ENCODE peak calls at places on chromosome 7, in six cellular contexts. One of them, this sample, is unnamed.

GRCh38 chr7:147584771-147585193 is 1005.8 kb upstream of the C7orf33 start:
- DNase-seq in A549: no peak
- DNase-seq in HTR-8/SVneo: no peak
- DNase-seq in RPMI7951: no peak
- DNase-seq in NCI-H1105: no peak
- DNase-seq in mesothelial cell of epicardium: no peak
- DNase-seq in this sample: no peak

GRCh38 chr7:133830081-133830480 is 297.1 kb upstream of the LRGUK start:
- DNase-seq in A549: no peak
- DNase-seq in HTR-8/SVneo: no peak
- DNase-seq in RPMI7951: no peak
- DNase-seq in NCI-H1105: no peak
- DNase-seq in mesothelial cell of epicardium: no peak
- DNase-seq in this sample: no peak

GRCh38 chr7:158946329-158946728 is 90.0 kb downstream of the DYNC2I1 start:
- DNase-seq in A549: no peak
- DNase-seq in HTR-8/SVneo: no peak
- DNase-seq in RPMI7951: no peak
- DNase-seq in NCI-H1105: no peak
- DNase-seq in mesothelial cell of epicardium: no peak
- DNase-seq in this sample: no peak

GRCh38 chr7:91193141-91193540 is 71.1 kb upstream of the FZD1 start:
- DNase-seq in A549: no peak
- DNase-seq in HTR-8/SVneo: no peak
- DNase-seq in RPMI7951: no peak
- DNase-seq in NCI-H1105: no peak
- DNase-seq in mesothelial cell of epicardium: no peak
- DNase-seq in this sample: no peak

GRCh38 chr7:45584261-45585210 is 10.4 kb downstream of the ADCY1 start:
- DNase-seq in A549: no peak
- DNase-seq in HTR-8/SVneo: no peak
- DNase-seq in RPMI7951: no peak
- DNase-seq in NCI-H1105: no peak
- DNase-seq in mesothelial cell of epicardium: no peak
- DNase-seq in this sample: no peak

GRCh38 chr7:116769541-116769940 is 92.8 kb upstream of the CAPZA2 start:
- DNase-seq in A549: no peak
- DNase-seq in HTR-8/SVneo: no peak
- DNase-seq in RPMI7951: no peak
- DNase-seq in NCI-H1105: no peak
- DNase-seq in mesothelial cell of epicardium: no peak
- DNase-seq in this sample: no peak

GRCh38 chr7:480531-481218 is 39.0 kb downstream of the PDGFA start:
- DNase-seq in A549: no peak
- DNase-seq in HTR-8/SVneo: no peak
- DNase-seq in RPMI7951: no peak
- DNase-seq in NCI-H1105: no peak
- DNase-seq in mesothelial cell of epicardium: no peak
- DNase-seq in this sample: no peak

GRCh38 chr7:2688409-2689342 is 674 bp downstream of the AMZ1 start:
- DNase-seq in A549: no peak
- DNase-seq in HTR-8/SVneo: no peak
- DNase-seq in RPMI7951: peak; percentile 95
- DNase-seq in NCI-H1105: no peak
- DNase-seq in mesothelial cell of epicardium: no peak
- DNase-seq in this sample: no peak

GRCh38 chr7:29007127-29007526 is 49.0 kb upstream of the TRIL start:
- DNase-seq in A549: no peak
- DNase-seq in HTR-8/SVneo: no peak
- DNase-seq in RPMI7951: no peak
- DNase-seq in NCI-H1105: no peak
- DNase-seq in mesothelial cell of epicardium: no peak
- DNase-seq in this sample: no peak

GRCh38 chr7:157657741-157658740 is 321.2 kb downstream of the DNAJB6 start:
- DNase-seq in A549: no peak
- DNase-seq in HTR-8/SVneo: no peak
- DNase-seq in RPMI7951: no peak
- DNase-seq in NCI-H1105: no peak
- DNase-seq in mesothelial cell of epicardium: no peak
- DNase-seq in this sample: peak; percentile 10

GRCh38 chr7:108235451-108236061 is 105.4 kb upstream of the LAMB4 start:
- DNase-seq in A549: no peak
- DNase-seq in HTR-8/SVneo: no peak
- DNase-seq in RPMI7951: no peak
- DNase-seq in NCI-H1105: no peak
- DNase-seq in mesothelial cell of epicardium: no peak
- DNase-seq in this sample: no peak

GRCh38 chr7:55420535-55420934 is 55.4 kb downstream of the LANCL2 start:
- DNase-seq in A549: no peak
- DNase-seq in HTR-8/SVneo: no peak
- DNase-seq in RPMI7951: peak; percentile 37
- DNase-seq in NCI-H1105: no peak
- DNase-seq in mesothelial cell of epicardium: no peak
- DNase-seq in this sample: no peak

GRCh38 chr7:99560834-99561734 is 2.6 kb downstream of the ZNF655 start:
- DNase-seq in A549: no peak
- DNase-seq in HTR-8/SVneo: no peak
- DNase-seq in RPMI7951: no peak
- DNase-seq in NCI-H1105: no peak
- DNase-seq in mesothelial cell of epicardium: no peak
- DNase-seq in this sample: no peak

GRCh38 chr7:4191046-4191445 is 491.0 kb upstream of the FOXK1 start:
- DNase-seq in A549: no peak
- DNase-seq in HTR-8/SVneo: no peak
- DNase-seq in RPMI7951: no peak
- DNase-seq in NCI-H1105: no peak
- DNase-seq in mesothelial cell of epicardium: no peak
- DNase-seq in this sample: no peak

GRCh38 chr7:158583143-158583542 is 4.5 kb downstream of the PTPRN2 start:
- DNase-seq in A549: no peak
- DNase-seq in HTR-8/SVneo: no peak
- DNase-seq in RPMI7951: no peak
- DNase-seq in NCI-H1105: no peak
- DNase-seq in mesothelial cell of epicardium: no peak
- DNase-seq in this sample: no peak

GRCh38 chr7:128799451-128799850 is 7.7 kb downstream of the CCDC136 start:
- DNase-seq in A549: no peak
- DNase-seq in HTR-8/SVneo: no peak
- DNase-seq in RPMI7951: no peak
- DNase-seq in NCI-H1105: no peak
- DNase-seq in mesothelial cell of epicardium: no peak
- DNase-seq in this sample: peak; percentile 64

GRCh38 chr7:20484366-20484765 is 131.1 kb upstream of the ABCB5 start:
- DNase-seq in A549: no peak
- DNase-seq in HTR-8/SVneo: no peak
- DNase-seq in RPMI7951: no peak
- DNase-seq in NCI-H1105: no peak
- DNase-seq in mesothelial cell of epicardium: no peak
- DNase-seq in this sample: no peak

GRCh38 chr7:5622286-5622685 is 159.2 kb downstream of the RNF216 start:
- DNase-seq in A549: no peak
- DNase-seq in HTR-8/SVneo: no peak
- DNase-seq in RPMI7951: no peak
- DNase-seq in NCI-H1105: no peak
- DNase-seq in mesothelial cell of epicardium: no peak
- DNase-seq in this sample: no peak

GRCh38 chr7:155153676-155154075 is 83.6 kb downstream of the HTR5A start:
- DNase-seq in A549: no peak
- DNase-seq in HTR-8/SVneo: no peak
- DNase-seq in RPMI7951: no peak
- DNase-seq in NCI-H1105: no peak
- DNase-seq in mesothelial cell of epicardium: no peak
- DNase-seq in this sample: no peak

GRCh38 chr7:131653418-131654248 is 97.2 kb upstream of the PODXL start:
- DNase-seq in A549: peak; percentile 59
- DNase-seq in HTR-8/SVneo: peak; percentile 52
- DNase-seq in RPMI7951: peak; percentile 82
- DNase-seq in NCI-H1105: no peak
- DNase-seq in mesothelial cell of epicardium: no peak
- DNase-seq in this sample: no peak

GRCh38 chr7:159022238-159022993 is 122.3 kb downstream of the VIPR2 start:
- DNase-seq in A549: no peak
- DNase-seq in HTR-8/SVneo: no peak
- DNase-seq in RPMI7951: peak; percentile 39
- DNase-seq in NCI-H1105: no peak
- DNase-seq in mesothelial cell of epicardium: no peak
- DNase-seq in this sample: no peak

GRCh38 chr7:4103352-4104091 is 578.6 kb upstream of the FOXK1 start:
- DNase-seq in A549: peak; percentile 59
- DNase-seq in HTR-8/SVneo: peak; percentile 94
- DNase-seq in RPMI7951: peak; percentile 9
- DNase-seq in NCI-H1105: no peak
- DNase-seq in mesothelial cell of epicardium: no peak
- DNase-seq in this sample: peak; percentile 2